ENCODE peak calls at places on chromosomes 5 and 9, in eight cellular contexts. X, Z, E, N, B, W, M and R are unnamed samples.

GRCh38 chr5:56705217-56705616 is 110.1 kb upstream of the MAP3K1 start:
- DNase-seq in Z (no peak), E (no peak), N (no peak), X (no peak), M (no peak), B (no peak), W (no peak), R (no peak)

GRCh38 chr9:73434826-73435225 is 283.2 kb downstream of the ANXA1 start:
- DNase-seq in E (no peak), M (no peak), X (no peak), B (no peak), Z (no peak), N (no peak), W (no peak), R (no peak)

GRCh38 chr5:143245929-143246561 is 157.4 kb downstream of the NR3C1 start:
- DNase-seq in E (no peak), N (no peak), B (no peak), X (no peak), Z (no peak), M (peak; percentile 87), W (no peak), R (no peak)

GRCh38 chr9:35951736-35952135 is 6.2 kb downstream of the OR2S2 start:
- DNase-seq in X (no peak), E (no peak), N (no peak), B (no peak), Z (no peak), W (no peak), M (no peak), R (no peak)

GRCh38 chr9:4334439-4334838 is 34.6 kb upstream of the GLIS3 start:
- DNase-seq in N (peak; percentile 78), X (peak; percentile 95), M (no peak), Z (peak; percentile 79), B (peak; percentile 42), W (no peak), E (peak; percentile 79), R (no peak)

GRCh38 chr5:172691886-172692285 is 50.8 kb downstream of the NEURL1B start:
- DNase-seq in N (no peak), Z (no peak), E (no peak), B (no peak), X (no peak), W (peak; percentile 65), M (peak; percentile 67), R (no peak)

GRCh38 chr5:124238350-124238749 is 508.1 kb downstream of the ZNF608 start:
- DNase-seq in N (no peak), B (no peak), X (no peak), Z (no peak), W (no peak), E (no peak), M (no peak), R (no peak)

GRCh38 chr9:4667681-4668080 is 1.4 kb upstream of the SPATA6L start:
- DNase-seq in Z (no peak), N (no peak), B (no peak), X (no peak), M (no peak), W (no peak), E (no peak), R (no peak)

DNA sequence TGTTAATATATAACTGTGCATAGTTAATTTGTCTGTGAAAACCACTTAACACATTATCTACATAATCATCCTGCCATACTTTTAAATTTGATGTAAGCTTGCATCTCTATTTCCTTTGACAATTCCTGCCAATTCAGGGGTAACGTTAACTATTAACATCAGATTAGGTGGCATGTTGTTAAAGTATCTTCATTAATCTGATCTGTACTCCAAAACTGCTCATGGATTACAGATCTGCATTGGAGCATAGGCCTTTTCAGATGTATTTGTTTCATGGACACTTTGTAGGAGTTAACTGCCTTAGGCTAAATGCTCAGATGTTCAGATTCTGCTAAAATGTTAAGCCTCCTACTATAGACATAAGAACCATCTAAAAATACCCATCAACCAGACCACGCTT is 3.1 kb downstream of the RPS6 start:
- DNase-seq in B (no peak), N (no peak), Z (no peak), X (no peak), M (no peak), E (no peak), W (no peak), R (no peak)
- TF ChIP-seq POLR2A in B (no peak), N (no peak), Z (no peak), X (no peak), M (peak; percentile 18), E (no peak), W (no peak), R (no peak)

DNA sequence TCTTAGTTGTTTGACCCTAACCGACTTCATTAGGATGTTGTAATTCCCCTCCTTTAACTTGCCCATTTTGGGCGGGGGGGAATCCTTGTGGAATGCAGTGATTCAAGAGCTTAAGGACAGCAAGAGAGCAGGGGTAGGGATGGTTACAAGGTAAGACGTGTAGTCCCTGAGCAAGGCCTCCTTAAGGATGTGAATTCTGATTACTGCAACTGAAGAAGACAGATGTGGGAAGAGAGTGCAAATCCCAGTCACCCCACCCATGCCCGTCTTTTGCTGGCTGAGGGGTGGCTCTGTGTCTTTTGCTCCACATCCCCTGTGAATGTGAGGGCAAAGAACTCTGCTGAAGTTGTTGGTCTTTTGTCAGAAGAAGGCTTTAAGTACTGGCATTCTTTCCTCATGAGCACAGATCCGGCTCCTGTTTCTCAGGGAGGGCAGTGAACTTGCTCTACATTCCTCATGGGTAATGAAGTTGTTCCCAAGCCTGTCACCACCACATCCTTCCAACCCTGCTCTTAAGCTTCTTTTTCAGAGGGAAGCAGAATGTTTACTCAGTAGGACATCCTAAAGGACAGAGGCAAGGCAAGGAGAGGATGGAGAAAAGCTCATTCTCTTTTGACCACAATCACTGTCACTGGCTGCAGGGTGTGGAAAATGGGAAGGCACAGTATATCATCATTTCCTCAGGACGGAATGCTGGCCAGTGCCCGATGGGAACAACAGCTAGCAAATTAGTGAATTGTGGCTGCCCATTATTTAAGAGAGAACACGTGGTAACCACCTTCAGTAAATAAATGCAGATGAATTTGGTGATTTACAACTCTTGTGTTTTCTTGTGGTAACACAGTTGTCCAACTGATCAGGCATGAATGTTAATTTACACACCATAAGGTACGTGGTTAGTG is 61.5 kb downstream of the RAI14 start:
- DNase-seq in Z (no peak), N (no peak), W (no peak), E (no peak), M (no peak), X (peak; percentile 48), B (no peak), R (no peak)
- H3K27ac ChIP-seq in Z (peak overlapping the region; percentile 50), N (no peak overlapping the region), W (peak overlapping the region; percentile 53), E (no peak overlapping the region), M (no peak overlapping the region), X (peak overlapping the region; percentile 12), B (no peak overlapping the region), R (no peak overlapping the region)

GRCh38 chr5:75053286-75054109 is 1.1 kb upstream of the GCNT4 start:
- DNase-seq in N (peak; percentile 87), B (peak; percentile 63), E (peak; percentile 33), M (no peak), W (peak; percentile 71), X (peak; percentile 65), Z (peak; percentile 51), R (peak; percentile 68)
- TF ChIP-seq POLR2A in N (peak; percentile 82), B (peak; percentile 69), E (no peak), M (no peak), W (peak; percentile 22), X (peak; percentile 52), Z (no peak), R (no peak)

DNA sequence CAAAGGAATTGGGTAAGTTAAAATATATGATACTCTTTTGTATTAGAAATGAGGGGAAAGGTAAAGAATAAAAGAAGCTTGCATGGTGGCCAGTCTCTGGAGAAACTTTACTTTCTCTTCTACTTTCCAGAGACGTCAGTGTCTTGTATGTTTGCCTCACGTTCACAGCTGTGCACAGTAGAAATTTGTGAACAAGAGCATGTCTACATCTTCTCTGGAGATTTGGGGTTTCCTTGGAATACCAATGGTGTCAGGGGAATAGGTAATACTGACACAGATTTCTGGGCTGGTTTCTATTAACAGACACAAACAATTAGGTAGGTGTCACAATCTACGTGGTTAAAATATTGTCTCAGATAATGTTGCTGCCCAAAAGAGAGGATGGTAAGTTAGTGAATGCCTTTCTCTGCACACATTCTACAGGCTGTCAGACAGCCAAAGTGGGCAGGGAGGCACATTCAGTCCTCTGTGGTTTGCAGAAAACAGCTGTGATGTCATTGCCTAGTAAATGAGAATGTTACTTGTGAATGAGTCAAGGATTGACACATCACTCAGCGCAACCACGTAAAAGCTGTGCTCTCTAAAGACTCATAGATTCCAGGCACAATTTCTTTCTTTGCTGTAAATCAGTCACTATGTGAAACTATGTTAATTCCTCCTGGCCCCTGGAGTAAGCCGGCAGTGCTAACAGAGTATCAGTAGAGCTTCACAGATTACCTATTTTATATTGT is 397.1 kb downstream of the MAN2A1 start:
- DNase-seq in X (no peak), N (no peak), E (peak; percentile 48), B (peak; percentile 11), W (peak; percentile 82), M (no peak), Z (peak; percentile 20), R (peak; percentile 80)
- H3K27ac ChIP-seq in X (no peak overlapping the region), N (no peak overlapping the region), E (no peak overlapping the region), B (no peak overlapping the region), W (no peak overlapping the region), M (no peak overlapping the region), Z (no peak overlapping the region), R (no peak overlapping the region)